ENCODE peak calls at places on chromosomes 12 and 14, in four cellular contexts. K is EL, A is RWPE1, Q is RPMI8226. C is an unnamed sample.

GRCh38 chr12:49345840-49346658 is 639 bp upstream of the DNAJC22 start:
- DNase-seq in K (no peak), A (no peak), Q (no peak), C (no peak)

GRCh38 chr12:56723889-56724659 is 1.0 kb downstream of the NACA start:
- DNase-seq in K (peak; percentile 64), A (peak; percentile 46), Q (peak; percentile 78), C (peak; percentile 71)

GRCh38 chr14:50025776-50026175 is 90.6 kb downstream of the VCPKMT start:
- DNase-seq in K (no peak), A (no peak), Q (peak; percentile 42), C (peak; percentile 59)

GRCh38 chr14:86521032-86521730 is 991.2 kb downstream of the FLRT2 start:
- DNase-seq in K (no peak), A (no peak), Q (no peak), C (no peak)

GRCh38 chr12:101891462-101891971 is 14.1 kb downstream of the DRAM1 start:
- DNase-seq in K (peak; percentile 88), A (no peak), Q (peak; percentile 50), C (peak; percentile 87)

GRCh38 chr14:80491131-80491530 is 279.8 kb upstream of the DIO2 start:
- DNase-seq in K (peak; percentile 46), A (no peak), Q (no peak), C (peak; percentile 49)

GRCh38 chr12:46494424-46494823 is 121.9 kb upstream of the SLC38A2 start:
- DNase-seq in K (peak; percentile 87), A (no peak), Q (no peak), C (peak; percentile 83)

GRCh38 chr12:67034110-67034879 is 234.9 kb upstream of the CAND1 start:
- DNase-seq in K (peak; percentile 34), A (peak; percentile 20), Q (no peak), C (peak; percentile 79)

GRCh38 chr12:107500310-107500709 is 185.3 kb upstream of the PWP1 start:
- DNase-seq in K (no peak), A (no peak), Q (no peak), C (no peak)

GRCh38 chr12:118144499-118144898 is 8.6 kb downstream of the PEBP1 start:
- DNase-seq in K (no peak), A (no peak), Q (no peak), C (no peak)

GRCh38 chr14:104824353-104824997 is 23.6 kb downstream of the ZBTB42 start:
- DNase-seq in K (no peak), A (no peak), Q (no peak), C (no peak)

GRCh38 chr14:20855652-20856291 is 35.4 kb upstream of the RNASE3 start:
- DNase-seq in K (peak; percentile 52), A (peak; percentile 76), Q (peak; percentile 72), C (peak; percentile 60)

GRCh38 chr12:17148706-17149105 is 542.7 kb upstream of the LMO3 start:
- DNase-seq in K (no peak), A (no peak), Q (no peak), C (no peak)

GRCh38 chr12:46005151-46005797 is 14.9 kb upstream of the SCAF11 start:
- DNase-seq in K (no peak), A (no peak), Q (no peak), C (no peak)

GRCh38 chr12:76407710-76408109 is 59.5 kb upstream of the BBS10 start:
- DNase-seq in K (no peak), A (no peak), Q (no peak), C (no peak)

GRCh38 chr14:83291716-83292115 is 1758.1 kb upstream of the SEL1L start:
- DNase-seq in K (peak; percentile 26), A (no peak), Q (no peak), C (no peak)